ENCODE peak calls at places on chromosome 7, in nine cellular contexts. L is ovary, K is HCT116, S is adrenal gland, V is uterus, H is sigmoid colon, C is heart right ventricle, D is NB4, A is right lobe of liver. W is an unnamed sample.

GRCh38 chr7:100034871-100035510 is 14.6 kb upstream of the ZSCAN21 start:
- DNase-seq in A (no peak), S (no peak), H (no peak), C (no peak), K (no peak), D (no peak), L (no peak), V (no peak), W (no peak)

GRCh38 chr7:17492437-17492836 is 194.0 kb downstream of the AHR start:
- DNase-seq in K (no peak), H (no peak), D (no peak), L (no peak), S (no peak), A (no peak), C (no peak), V (no peak), W (no peak)

GRCh38 chr7:100003711-100004661 is 11.4 kb upstream of the ZKSCAN1 start:
- DNase-seq in V (no peak), K (no peak), A (peak), D (no peak), S (no peak), L (no peak), C (no peak), H (peak), W (no peak)

GRCh38 chr7:142104550-142105527 is 6.7 kb upstream of the MGAM2 start:
- DNase-seq in L (no peak), S (no peak), C (no peak), A (no peak), V (no peak), D (peak), H (no peak), K (peak), W (no peak)

GRCh38 chr7:31651800-31652326 is 35.2 kb upstream of the PPP1R17 start:
- DNase-seq in K (no peak), D (no peak), C (no peak), L (no peak), S (no peak), V (no peak), A (no peak), H (no peak), W (no peak)

GRCh38 chr7:154380771-154381170 is 328.6 kb downstream of the DPP6 start:
- DNase-seq in S (no peak), L (no peak), D (no peak), V (no peak), K (no peak), C (no peak), A (no peak), H (no peak), W (no peak)

GRCh38 chr7:150627959-150628358 is 4.2 kb downstream of the GIMAP6 start:
- DNase-seq in H (no peak), S (no peak), A (no peak), L (no peak), C (no peak), V (no peak), K (no peak), D (no peak), W (no peak)

GRCh38 chr7:47264021-47264651 is 317.8 kb downstream of the TNS3 start:
- DNase-seq in C (no peak), L (no peak), H (no peak), D (no peak), V (no peak), K (no peak), S (no peak), A (no peak), W (no peak)

GRCh38 chr7:179209-179681 is 13.1 kb upstream of the FAM20C start:
- DNase-seq in H (peak), C (peak), L (no peak), S (no peak), K (no peak), A (no peak), V (no peak), D (peak), W (no peak)

GRCh38 chr7:157088136-157088535 is 50.6 kb upstream of the UBE3C start:
- DNase-seq in D (no peak), S (peak), C (no peak), L (no peak), K (no peak), V (no peak), H (no peak), A (peak), W (no peak)

GRCh38 chr7:74214816-74215630 is 5.2 kb downstream of the LAT2 start:
- DNase-seq in K (no peak), S (no peak), H (no peak), A (no peak), C (no peak), L (no peak), V (no peak), D (no peak), W (no peak)

GRCh38 chr7:143380264-143380645 is 890 bp upstream of the ZYX start:
- DNase-seq in K (peak), A (peak), H (peak), V (peak), D (peak), L (peak), C (peak), S (peak), W (peak)

GRCh38 chr7:73623798-73624668 is at the start of gene MLXIPL:
- DNase-seq in K (peak), C (peak), D (no peak), A (peak), L (peak), V (peak), S (peak), H (peak), W (no peak)

GRCh38 chr7:110940756-110941155 is 150.2 kb upstream of the LRRN3 start:
- DNase-seq in K (no peak), D (no peak), V (no peak), S (no peak), C (no peak), A (no peak), L (no peak), H (no peak), W (no peak)

GRCh38 chr7:150685219-150686029 is at the start of gene GIMAP2:
- DNase-seq in A (no peak), L (no peak), H (no peak), S (no peak), V (no peak), C (no peak), K (no peak), D (peak), W (peak)

GRCh38 chr7:38839846-38840245 is 69.1 kb downstream of the VPS41 start:
- DNase-seq in L (no peak), S (no peak), K (no peak), A (no peak), C (peak), H (no peak), V (no peak), D (no peak), W (no peak)

GRCh38 chr7:5143106-5143505 is 46.9 kb upstream of the WIPI2 start:
- DNase-seq in H (no peak), V (no peak), C (no peak), D (no peak), A (no peak), S (no peak), K (no peak), L (no peak), W (no peak)

GRCh38 chr7:86470763-86471162 is 172.9 kb upstream of the GRM3 start:
- DNase-seq in L (no peak), S (no peak), H (no peak), C (no peak), D (no peak), A (no peak), K (no peak), V (no peak), W (no peak)

GRCh38 chr7:104240400-104240799 is 32.6 kb upstream of the ORC5 start:
- DNase-seq in S (no peak), C (no peak), V (no peak), H (no peak), D (no peak), A (no peak), K (no peak), L (no peak), W (no peak)

GRCh38 chr7:6705959-6706665 is 635 bp downstream of the ZNF12 start:
- DNase-seq in S (peak), A (peak), K (no peak), D (peak), V (peak), L (peak), C (peak), H (no peak), W (peak)

GRCh38 chr7:147411011-147411614 is 1179.5 kb upstream of the C7orf33 start:
- DNase-seq in L (no peak), C (no peak), A (no peak), K (no peak), V (no peak), H (no peak), D (no peak), S (no peak), W (no peak)

GRCh38 chr7:128353189-128353588 is 8.3 kb downstream of the PRRT4 start:
- DNase-seq in L (no peak), S (no peak), C (no peak), K (no peak), D (no peak), A (no peak), V (no peak), H (no peak), W (no peak)

GRCh38 chr7:129514683-129515082 is 12.4 kb downstream of the SMKR1 start:
- DNase-seq in C (no peak), V (no peak), A (no peak), K (no peak), L (no peak), H (peak), D (peak), S (no peak), W (no peak)

GRCh38 chr7:22185559-22185958 is 171.4 kb downstream of the RAPGEF5 start:
- DNase-seq in L (no peak), K (no peak), D (no peak), H (no peak), V (no peak), C (no peak), S (no peak), A (no peak), W (no peak)

GRCh38 chr7:94639384-94639783 is 16.5 kb downstream of the SGCE start:
- DNase-seq in S (no peak), H (no peak), C (no peak), K (no peak), A (no peak), D (no peak), L (no peak), V (no peak), W (no peak)

GRCh38 chr7:142438235-142438922 is 180.5 kb upstream of the PRSS58 start:
- DNase-seq in A (no peak), H (no peak), K (peak), D (peak), S (no peak), L (no peak), C (no peak), V (no peak), W (peak)

GRCh38 chr7:127393370-127394058 is 1.0 kb upstream of the ZNF800 start:
- DNase-seq in C (no peak), K (no peak), A (no peak), D (peak), L (peak), V (peak), H (peak), S (peak), W (no peak)

GRCh38 chr7:31094271-31094670 is 42.2 kb downstream of the ADCYAP1R1 start:
- DNase-seq in V (no peak), H (peak), L (no peak), D (no peak), A (no peak), C (no peak), K (no peak), S (no peak), W (no peak)

GRCh38 chr7:84509522-84509921 is 314.9 kb upstream of the SEMA3A start:
- DNase-seq in S (no peak), C (no peak), L (no peak), K (no peak), A (no peak), V (no peak), D (no peak), H (no peak), W (no peak)

GRCh38 chr7:127619681-127620405 is 1.9 kb upstream of the PAX4 start:
- DNase-seq in A (no peak), K (no peak), L (no peak), D (no peak), V (no peak), H (no peak), S (no peak), C (no peak), W (no peak)

GRCh38 chr7:82156168-82156567 is 287.4 kb downstream of the CACNA2D1 start:
- DNase-seq in D (no peak), S (no peak), A (no peak), H (no peak), C (no peak), K (no peak), V (no peak), L (no peak), W (no peak)

GRCh38 chr7:24402655-24403054 is 118.7 kb downstream of the NPY start:
- DNase-seq in K (no peak), H (no peak), A (no peak), C (no peak), D (no peak), V (no peak), S (no peak), L (no peak), W (no peak)

GRCh38 chr7:24403557-24403956 is 119.6 kb downstream of the NPY start:
- DNase-seq in S (no peak), V (no peak), H (no peak), A (no peak), C (no peak), L (no peak), K (no peak), D (no peak), W (no peak)

GRCh38 chr7:24404315-24404714 is 120.3 kb downstream of the NPY start:
- DNase-seq in S (no peak), C (no peak), K (no peak), L (no peak), H (no peak), V (no peak), A (no peak), D (no peak), W (no peak)

GRCh38 chr7:24405002-24405401 is 121.0 kb downstream of the NPY start:
- DNase-seq in L (no peak), H (no peak), V (no peak), K (no peak), S (no peak), C (no peak), D (no peak), A (no peak), W (no peak)

DNA sequence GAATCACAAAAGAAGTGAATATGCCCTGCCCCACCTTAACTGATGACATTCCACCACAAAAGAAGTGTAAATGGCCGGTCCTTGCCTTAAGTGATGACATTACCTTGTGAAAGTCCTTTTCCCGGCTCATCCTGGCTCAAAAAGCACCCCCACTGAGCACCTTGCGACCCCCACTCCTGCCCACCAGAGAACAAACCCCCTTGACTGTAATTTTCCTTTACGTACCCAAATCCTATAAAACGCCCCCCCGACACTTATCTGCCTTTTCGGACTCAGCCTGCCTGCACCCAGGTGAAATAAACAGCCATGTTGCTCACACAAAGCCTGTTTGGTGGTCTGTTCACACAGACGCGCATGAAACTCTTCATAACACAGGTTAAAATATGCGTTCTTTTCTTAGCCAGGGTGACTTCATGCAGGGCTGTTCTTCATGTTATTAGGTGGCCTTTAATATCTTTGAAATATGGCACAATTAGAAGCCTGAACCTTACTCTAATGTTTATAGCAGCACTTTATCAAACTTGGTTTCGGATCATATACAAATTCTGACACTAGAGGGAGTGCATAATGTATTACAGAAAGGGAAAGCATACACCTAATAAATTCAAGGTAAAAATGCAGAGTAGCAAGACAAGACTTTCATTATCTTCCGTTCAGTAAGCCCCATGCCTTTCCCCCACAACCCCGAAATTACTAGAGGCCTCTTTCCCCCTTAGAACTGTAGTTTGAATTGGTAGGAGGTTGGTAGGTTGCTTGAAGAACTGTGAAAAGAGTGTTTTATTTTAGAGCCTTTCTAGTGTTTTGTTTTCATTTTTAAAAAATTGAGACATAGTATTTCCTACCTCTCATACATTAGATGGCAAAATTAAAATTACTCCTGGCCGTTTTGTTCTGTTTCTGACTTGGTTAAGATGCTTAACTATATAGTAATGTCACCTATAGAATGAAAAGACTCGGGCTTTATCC is 117.9 kb downstream of the NPY start:
- DNase-seq in C (no peak), K (peak), H (no peak), A (no peak), L (no peak), S (no peak), D (peak), V (no peak), W (peak)
- TF ChIP-seq CTCF in C (peak), K (peak), H (no peak), A (peak), L (peak), S (peak), D (peak), V (peak), W (peak)

DNA sequence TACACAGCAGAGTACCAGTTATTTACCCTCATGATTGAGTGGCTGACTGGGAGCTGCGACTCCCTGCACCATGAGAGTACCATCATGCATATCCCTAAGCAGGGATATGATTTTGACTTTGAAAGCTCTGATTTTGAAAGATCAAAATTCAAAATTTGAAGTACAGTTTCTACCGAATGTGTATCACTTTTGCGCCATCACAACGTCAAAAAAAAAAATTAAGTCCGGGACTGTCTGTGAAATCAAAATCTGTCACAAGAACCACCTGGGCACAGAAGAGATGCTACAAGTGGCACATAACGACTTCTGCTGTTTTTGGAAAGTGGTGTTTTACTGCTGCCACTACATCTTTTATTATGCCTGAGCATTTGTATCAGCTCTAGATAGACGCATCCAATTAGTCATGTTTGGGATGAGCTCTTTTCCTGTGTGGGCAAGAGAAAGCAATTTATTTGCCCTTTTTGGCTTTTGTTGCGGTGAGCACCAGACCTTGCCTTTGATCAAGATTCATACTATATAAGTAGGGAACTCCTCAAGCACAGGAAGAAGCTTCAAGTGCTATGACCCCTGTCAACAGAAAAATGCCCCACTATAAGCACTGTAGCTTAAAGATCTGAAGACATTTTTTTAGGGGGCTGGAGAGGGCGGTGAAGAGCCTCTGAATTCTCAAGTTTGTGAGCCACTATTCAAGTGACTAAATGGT is 10.7 kb downstream of the MTPN start:
- DNase-seq in C (no peak), V (no peak), L (no peak), H (no peak), S (no peak), D (no peak), K (no peak), A (no peak), W (no peak)
- TF ChIP-seq CTCF in C (no peak), V (no peak), L (no peak), H (no peak), S (no peak), D (no peak), K (no peak), A (no peak), W (no peak)

GRCh38 chr7:106767498-106768323 is 97.4 kb upstream of the PIK3CG start:
- DNase-seq in H (no peak), V (no peak), S (no peak), K (no peak), L (no peak), D (no peak), A (no peak), C (no peak), W (no peak)

GRCh38 chr7:106770191-106770590 is 94.9 kb upstream of the PIK3CG start:
- DNase-seq in H (no peak), C (no peak), D (no peak), S (no peak), V (no peak), A (no peak), K (peak), L (no peak), W (no peak)

GRCh38 chr7:106767073-106767472 is 98.0 kb upstream of the PIK3CG start:
- DNase-seq in D (peak), V (no peak), L (no peak), K (no peak), C (no peak), A (no peak), S (no peak), H (no peak), W (no peak)

GRCh38 chr7:106766551-106766950 is 98.5 kb upstream of the PIK3CG start:
- DNase-seq in L (no peak), K (no peak), C (no peak), S (no peak), H (no peak), V (no peak), D (no peak), A (no peak), W (no peak)

DNA sequence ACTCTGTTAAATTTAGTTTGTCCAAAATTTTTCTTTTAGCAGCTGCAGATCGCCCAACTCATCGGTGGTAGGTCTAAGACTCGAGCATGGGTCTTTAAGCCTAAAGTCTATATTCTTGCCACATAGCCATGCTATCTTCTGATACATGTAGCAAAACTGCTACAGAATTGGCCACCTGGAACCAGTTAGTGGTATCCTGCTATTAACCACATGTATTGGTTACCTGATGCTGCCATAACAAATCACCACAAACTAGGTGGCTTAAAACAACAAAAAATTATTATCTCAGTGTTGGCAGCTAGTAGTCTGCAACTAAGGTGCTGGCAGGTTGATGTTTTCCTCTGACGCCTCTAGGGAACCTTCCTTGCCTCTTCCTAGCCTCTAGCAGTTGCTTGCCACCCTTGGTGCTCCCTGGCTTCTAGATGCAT is 96.7 kb upstream of the PIK3CG start:
- DNase-seq in H (no peak), S (no peak), C (no peak), D (no peak), K (no peak), V (no peak), L (no peak), A (no peak), W (no peak)
- TF ChIP-seq CTCF in H (no peak), S (no peak), C (no peak), D (no peak), K (no peak), V (no peak), L (no peak), A (no peak), W (no peak)

DNA sequence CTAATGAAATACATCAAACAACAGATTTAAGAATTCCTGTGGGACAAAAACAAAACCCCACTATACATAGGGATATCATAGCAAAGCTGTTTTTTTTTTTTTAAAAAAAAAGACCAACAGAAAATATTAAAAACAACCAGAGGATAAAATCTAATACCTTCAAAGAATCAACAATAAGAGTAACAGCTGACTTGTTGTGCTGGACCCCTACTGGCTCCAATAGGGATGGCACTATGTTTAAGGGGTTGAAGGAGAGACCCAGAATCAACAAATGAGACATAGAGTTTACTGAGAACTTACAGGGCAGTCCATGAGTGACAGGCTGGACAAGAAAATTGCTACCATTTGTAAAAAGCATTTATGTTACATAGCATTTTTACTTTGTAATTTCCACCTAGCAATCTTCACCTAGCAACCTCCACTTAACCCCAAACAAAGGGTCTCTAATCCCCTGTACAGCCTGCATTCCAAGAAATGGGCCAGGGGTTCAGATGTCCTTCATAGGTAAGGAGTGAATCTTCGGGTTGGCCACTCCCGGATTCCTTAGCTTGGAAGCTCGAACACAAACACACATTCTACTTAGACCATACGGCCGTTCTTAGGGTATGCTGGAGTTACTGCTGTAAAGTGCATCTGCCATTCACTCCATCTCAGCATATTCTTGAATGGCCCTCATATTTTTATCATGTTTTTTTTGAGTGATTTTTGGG is 25.8 kb downstream of the ASZ1 start:
- DNase-seq in C (no peak), V (no peak), S (no peak), H (no peak), L (no peak), K (no peak), A (no peak), D (peak), W (no peak)
- TF ChIP-seq CTCF in C (no peak), V (no peak), S (no peak), H (no peak), L (no peak), K (peak), A (no peak), D (peak), W (no peak)

W was measured in GM10248.